ENCODE peak calls at places on chromosome 3, in ten cellular contexts. N is cardiac muscle cell, Y is stomach, I is HFF-Myc, V is left ventricle myocardium inferior, L is body of pancreas, W is spleen, A is AG04449, O is tibial nerve, C is fibroblast of lung. E is an unnamed sample.
A peak's percentile ranks its signal among the peaks of the same experiment; 100 is the strongest.

GRCh38 chr3:11001658-11002021 is 9.1 kb downstream of the SLC6A1 start:
- DNase-seq in N (no peak), Y (no peak), I (no peak), V (no peak), L (no peak), W (no peak), A (no peak), O (no peak), C (no peak), E (no peak)

GRCh38 chr3:11282250-11283125 is 10.3 kb downstream of the ATG7 start:
- DNase-seq in N (peak; percentile 54), Y (no peak), I (peak; percentile 72), V (peak; percentile 51), L (peak; percentile 14), W (no peak), A (no peak), O (peak; percentile 19), C (peak; percentile 89), E (peak; percentile 9)

GRCh38 chr3:180990494-180990893 is 958 bp upstream of the DNAJC19 start:
- DNase-seq in N (no peak), Y (no peak), I (no peak), V (no peak), L (no peak), W (no peak), A (no peak), O (no peak), C (no peak), E (no peak)

GRCh38 chr3:126706631-126707030 is 2.6 kb downstream of the CHCHD6 start:
- DNase-seq in N (no peak), Y (no peak), I (no peak), V (no peak), L (no peak), W (no peak), A (peak; percentile 24), O (no peak), C (no peak), E (no peak)

GRCh38 chr3:59559721-59560514 is 510.1 kb upstream of the CFAP20DC start:
- DNase-seq in N (peak; percentile 92), Y (no peak), I (peak; percentile 49), V (no peak), L (no peak), W (no peak), A (peak; percentile 82), O (no peak), C (peak; percentile 94), E (peak; percentile 91)

GRCh38 chr3:125644036-125645025 is 49.0 kb upstream of the OSBPL11 start:
- DNase-seq in N (peak; percentile 57), Y (no peak), I (peak; percentile 6), V (peak; percentile 22), L (peak; percentile 17), W (no peak), A (no peak), O (peak; percentile 23), C (peak; percentile 84), E (peak; percentile 38)

GRCh38 chr3:127449489-127450212 is 140.9 kb downstream of the TPRA1 start:
- DNase-seq in N (no peak), Y (peak; percentile 10), I (no peak), V (no peak), L (peak; percentile 0), W (peak; percentile 27), A (no peak), O (no peak), C (no peak), E (peak; percentile 83)

GRCh38 chr3:186536883-186537553 is 7.2 kb downstream of the CRYGS start:
- DNase-seq in N (peak; percentile 23), Y (no peak), I (no peak), V (no peak), L (no peak), W (no peak), A (no peak), O (no peak), C (no peak), E (no peak)

GRCh38 chr3:108006901-108007331 is 83.9 kb downstream of the CD47 start:
- DNase-seq in N (no peak), Y (no peak), I (no peak), V (no peak), L (no peak), W (no peak), A (no peak), O (no peak), C (no peak), E (no peak)

GRCh38 chr3:196533260-196533681 is 18.1 kb upstream of the SMCO1 start:
- DNase-seq in N (peak; percentile 75), Y (no peak), I (no peak), V (no peak), L (no peak), W (no peak), A (no peak), O (no peak), C (no peak), E (no peak)

GRCh38 chr3:165464736-165465135 is 268.6 kb upstream of the SLITRK3 start:
- DNase-seq in N (peak; percentile 20), Y (no peak), I (no peak), V (no peak), L (no peak), W (no peak), A (no peak), O (no peak), C (peak; percentile 86), E (no peak)

GRCh38 chr3:169966951-169967915 is 626 bp downstream of the SEC62 start:
- DNase-seq in N (peak; percentile 71), Y (peak; percentile 44), I (peak; percentile 2), V (peak; percentile 63), L (peak; percentile 43), W (no peak), A (no peak), O (no peak), C (peak; percentile 66), E (peak; percentile 61)

GRCh38 chr3:192831111-192831644 is 86.5 kb downstream of the MB21D2 start:
- DNase-seq in N (peak; percentile 78), Y (no peak), I (no peak), V (no peak), L (no peak), W (no peak), A (peak; percentile 91), O (no peak), C (peak; percentile 91), E (peak; percentile 80)

GRCh38 chr3:196604548-196604947 is 34.9 kb upstream of the NRROS start:
- DNase-seq in N (no peak), Y (no peak), I (no peak), V (no peak), L (no peak), W (peak; percentile 78), A (no peak), O (no peak), C (no peak), E (no peak)

GRCh38 chr3:186599142-186599784 is 13.6 kb upstream of the AHSG start:
- DNase-seq in N (no peak), Y (no peak), I (no peak), V (no peak), L (no peak), W (no peak), A (no peak), O (no peak), C (no peak), E (no peak)

GRCh38 chr3:37741644-37742043 is 120.0 kb upstream of the CTDSPL start:
- DNase-seq in N (peak; percentile 21), Y (peak; percentile 66), I (no peak), V (peak; percentile 63), L (peak; percentile 59), W (peak; percentile 78), A (no peak), O (no peak), C (peak; percentile 9), E (peak; percentile 77)

GRCh38 chr3:73299184-73299691 is 237.8 kb downstream of the EBLN2 start:
- DNase-seq in N (no peak), Y (no peak), I (no peak), V (no peak), L (no peak), W (no peak), A (no peak), O (no peak), C (no peak), E (no peak)

GRCh38 chr3:50258979-50259378 is 10.0 kb upstream of the SEMA3B start:
- DNase-seq in N (no peak), Y (no peak), I (no peak), V (no peak), L (no peak), W (no peak), A (no peak), O (no peak), C (no peak), E (peak; percentile 83)
- TF ChIP-seq CTCF in N (no peak), Y (no peak), I (no peak), V (no peak), L (no peak), W (no peak), A (peak; percentile 10), O (peak; percentile 27), C (no peak), E (no peak)

DNA sequence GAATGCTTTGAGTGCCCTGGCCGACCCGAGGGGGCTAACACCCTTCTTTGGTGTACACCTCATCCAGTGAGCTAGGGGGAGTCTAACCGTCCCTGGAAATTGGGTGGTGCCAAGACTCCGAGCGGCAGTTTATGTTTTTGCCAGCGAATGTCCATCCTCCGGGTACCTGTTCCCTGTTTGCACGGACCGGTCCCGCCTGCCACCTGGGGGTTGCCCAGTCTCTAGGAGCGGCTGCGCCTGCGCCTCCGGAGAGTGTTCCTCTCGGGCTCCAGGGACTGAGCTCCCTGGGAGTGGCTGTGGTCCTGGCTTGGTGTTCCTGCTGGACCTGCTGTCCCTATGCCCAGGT is 913 bp upstream of the WNT7A start:
- DNase-seq in N (no peak), Y (no peak), I (no peak), V (no peak), L (no peak), W (no peak), A (no peak), O (no peak), C (no peak), E (no peak)
- H3K4me3 ChIP-seq in N (peak overlapping the region; percentile 8), Y (peak overlapping the region; percentile 47), I (no peak overlapping the region), V (peak overlapping the region; percentile 50), L (no peak overlapping the region), W (peak overlapping the region; percentile 39), A (no peak overlapping the region), O (no peak overlapping the region), C (no peak overlapping the region), E (no peak overlapping the region)

GRCh38 chr3:135739755-135740154 is 225.8 kb upstream of the PPP2R3A start:
- DNase-seq in N (no peak), Y (no peak), I (no peak), V (no peak), L (no peak), W (no peak), A (no peak), O (no peak), C (no peak), E (no peak)

DNA sequence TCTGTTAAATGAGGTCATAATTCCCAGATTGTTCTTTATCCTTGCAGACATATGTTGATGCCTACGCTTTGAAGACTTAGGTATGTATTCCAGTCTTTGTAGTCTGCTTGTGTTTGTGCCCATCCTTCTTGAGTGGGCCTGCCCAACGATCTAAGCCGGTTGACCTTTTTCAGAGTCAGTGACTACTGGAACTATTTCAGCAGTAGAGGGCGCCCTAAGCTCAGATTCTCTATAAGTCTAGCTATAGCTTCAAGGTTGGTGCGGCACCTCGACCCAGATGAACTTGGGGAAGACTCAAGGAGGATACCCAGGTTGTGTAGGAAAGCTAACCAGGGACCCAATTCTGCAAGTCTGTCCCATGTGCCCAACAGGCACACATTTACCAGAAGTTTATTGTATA is 228.8 kb upstream of the PPP2R3A start:
- DNase-seq in N (no peak), Y (no peak), I (peak; percentile 5), V (no peak), L (no peak), W (no peak), A (no peak), O (no peak), C (no peak), E (no peak)
- TF ChIP-seq CTCF in N (no peak), Y (no peak), I (peak; percentile 52), V (no peak), L (no peak), W (no peak), A (no peak), O (no peak), C (no peak), E (peak; percentile 30)

GRCh38 chr3:158732856-158733200 is 571 bp upstream of the RARRES1 start:
- DNase-seq in N (no peak), Y (no peak), I (no peak), V (no peak), L (no peak), W (no peak), A (no peak), O (no peak), C (no peak), E (no peak)
- H3K4me3 ChIP-seq in N (peak overlapping the region; percentile 60), Y (peak overlapping the region; percentile 83), I (peak overlapping the region; percentile 46), V (peak overlapping the region; percentile 77), L (no peak overlapping the region), W (peak overlapping the region; percentile 53), A (peak overlapping the region; percentile 57), O (peak overlapping the region; percentile 51), C (no peak overlapping the region), E (peak overlapping the region; percentile 78)

E was measured in osteoblast.